ENCODE peak calls at places on chromosomes 6 and 20, in four cellular contexts. G is stimulated activated CD4-positive, alpha-beta T cell treated with anti-CD3 and anti-CD28 coated beads, Interleukin-2, amount 100 ng/mL, for 24 hours; D is left ventricle myocardium superior; S is amygdala. Q is an unnamed sample.

GRCh38 chr6:138597336-138597735 is 98.0 kb upstream of the NHSL1 start:
- DNase-seq in G (no peak), D (no peak), S (no peak), Q (no peak)

GRCh38 chr20:21520702-21521595 is 7.1 kb upstream of the NKX2-2 start:
- DNase-seq in G (no peak), D (no peak), S (peak; percentile 47), Q (no peak)

GRCh38 chr6:79040083-79040482 is 38.0 kb downstream of the PHIP start:
- DNase-seq in G (no peak), D (no peak), S (no peak), Q (no peak)

GRCh38 chr6:85443720-85444119 is 6.2 kb upstream of the NT5E start:
- DNase-seq in G (no peak), D (no peak), S (no peak), Q (no peak)

GRCh38 chr20:62046431-62046830 is 19.2 kb downstream of the TAF4 start:
- DNase-seq in G (no peak), D (no peak), S (no peak), Q (no peak)

GRCh38 chr6:37068523-37069270 is 63.2 kb downstream of the FGD2 start:
- DNase-seq in G (no peak), D (no peak), S (no peak), Q (no peak)

GRCh38 chr6:63444768-63445167 is 125.0 kb upstream of the LGSN start:
- DNase-seq in G (no peak), D (no peak), S (no peak), Q (no peak)

GRCh38 chr6:31826793-31827285 is 699 bp upstream of the HSPA1B start:
- DNase-seq in G (peak; percentile 58), D (peak; percentile 91), S (peak; percentile 67), Q (peak; percentile 89)

GRCh38 chr6:2713473-2714358 is 37.0 kb downstream of the MYLK4 start:
- DNase-seq in G (no peak), D (no peak), S (no peak), Q (no peak)

GRCh38 chr20:34562643-34563042 is 4.1 kb downstream of the MAP1LC3A start:
- DNase-seq in G (no peak), D (no peak), S (no peak), Q (no peak)

GRCh38 chr6:10412165-10412947 is 2.5 kb downstream of the TFAP2A start:
- DNase-seq in G (peak; percentile 40), D (no peak), S (no peak), Q (no peak)

GRCh38 chr6:27139753-27140522 is 107.6 kb upstream of the PRSS16 start:
- DNase-seq in G (peak; percentile 41), D (no peak), S (no peak), Q (no peak)

GRCh38 chr6:143222310-143222709 is 161.6 kb downstream of the AIG1 start:
- DNase-seq in G (no peak), D (no peak), S (no peak), Q (no peak)

GRCh38 chr6:10800810-10801209 is 37.5 kb downstream of the MAK start:
- DNase-seq in G (no peak), D (no peak), S (no peak), Q (no peak)